ENCODE peak calls at places on chromosomes 2 and 18, in eight cellular contexts. D is H7, C is GM12865, L is HCT116, W is fibroblast of lung, Z is A549, G is GM23338, A is fibroblast of mammary gland. Q is an unnamed sample.

GRCh38 chr2:216860738-216861137 is 874 bp upstream of the TNP1 start:
- DNase-seq in W (peak), L (no peak), A (peak), C (no peak), D (no peak), G (no peak), Z (no peak), Q (no peak)

GRCh38 chr2:183868707-183869106 is 729.6 kb upstream of the ZNF804A start:
- DNase-seq in Z (no peak), A (peak), L (no peak), W (peak), C (no peak), D (no peak), G (no peak), Q (no peak)

GRCh38 chr18:37487400-37487831 is 78.2 kb downstream of the CELF4 start:
- DNase-seq in L (no peak), D (peak), G (no peak), A (no peak), W (no peak), Z (no peak), C (no peak), Q (no peak)

GRCh38 chr2:223052710-223053261 is 796 bp downstream of the KCNE4 start:
- DNase-seq in C (no peak), W (no peak), L (no peak), D (no peak), Z (peak), A (no peak), G (no peak), Q (no peak)

GRCh38 chr18:13436596-13436995 is 218.0 kb downstream of the LDLRAD4 start:
- DNase-seq in W (no peak), D (no peak), Z (no peak), L (no peak), C (no peak), A (no peak), G (no peak), Q (no peak)

GRCh38 chr2:205967391-205968075 is 118.4 kb downstream of the INO80D start:
- DNase-seq in C (peak), G (no peak), L (no peak), W (peak), A (peak), Z (no peak), D (no peak), Q (no peak)

GRCh38 chr2:68727698-68728375 is 6.8 kb upstream of the ARHGAP25 start:
- DNase-seq in Z (no peak), L (no peak), A (peak), G (no peak), C (no peak), D (no peak), W (peak), Q (no peak)

GRCh38 chr18:44181951-44182350 is 498.7 kb upstream of the SETBP1 start:
- DNase-seq in D (no peak), Z (no peak), C (no peak), A (peak), W (no peak), L (no peak), G (no peak), Q (no peak)

GRCh38 chr2:191571163-191571769 is 106.7 kb upstream of the NABP1 start:
- DNase-seq in D (no peak), Z (peak), C (peak), A (peak), W (peak), G (peak), L (peak), Q (no peak)

GRCh38 chr2:56981554-56981953 is 797.8 kb downstream of the CCDC85A start:
- DNase-seq in C (no peak), G (no peak), L (no peak), Z (no peak), D (no peak), A (no peak), W (peak), Q (no peak)

GRCh38 chr2:222058830-222059229 is 240.0 kb downstream of the PAX3 start:
- DNase-seq in W (peak), D (no peak), C (no peak), Z (no peak), A (no peak), G (no peak), L (no peak), Q (no peak)

GRCh38 chr2:61898810-61899209 is 6.7 kb upstream of the COMMD1 start:
- DNase-seq in Z (no peak), A (peak), G (peak), C (peak), D (no peak), W (no peak), L (no peak), Q (no peak)

GRCh38 chr2:221465776-221466175 is 106.3 kb downstream of the EPHA4 start:
- DNase-seq in D (no peak), A (no peak), G (no peak), C (peak), L (no peak), W (peak), Z (no peak), Q (no peak)

GRCh38 chr2:67574230-67574629 is 177.1 kb downstream of the ETAA1 start:
- DNase-seq in Z (no peak), L (no peak), D (no peak), A (peak), G (no peak), W (peak), C (no peak), Q (no peak)

GRCh38 chr2:201950606-201951005 is 83.0 kb upstream of the FZD7 start:
- DNase-seq in Z (no peak), C (no peak), D (no peak), L (no peak), W (no peak), A (peak), G (no peak), Q (no peak)

GRCh38 chr2:39275016-39275415 is 31.2 kb upstream of the CDKL4 start:
- DNase-seq in W (peak), L (no peak), G (no peak), C (no peak), A (no peak), Z (no peak), D (no peak), Q (no peak)

GRCh38 chr2:53033416-53033815 is 734.2 kb upstream of the CHAC2 start:
- DNase-seq in W (peak), Z (no peak), D (no peak), L (no peak), C (no peak), A (peak), G (peak), Q (no peak)

GRCh38 chr2:147082850-147083522 is 761.8 kb upstream of the ACVR2A start:
- DNase-seq in C (peak), L (peak), D (peak), G (peak), Z (peak), W (peak), A (peak), Q (peak)

GRCh38 chr2:224023188-224023587 is 15.9 kb downstream of the SERPINE2 start:
- DNase-seq in Z (peak), D (no peak), C (no peak), A (peak), W (peak), L (no peak), G (no peak), Q (no peak)

GRCh38 chr2:20823917-20824316 is 1.0 kb upstream of the LDAH start:
- DNase-seq in W (no peak), C (no peak), L (no peak), D (no peak), G (no peak), A (no peak), Z (no peak), Q (no peak)

GRCh38 chr2:72147303-72147970 is at the start of gene CYP26B1:
- DNase-seq in D (peak), Z (no peak), W (no peak), A (no peak), L (no peak), G (peak), C (no peak), Q (no peak)

GRCh38 chr2:72144412-72144745 is 3.3 kb downstream of the CYP26B1 start:
- DNase-seq in Z (no peak), D (no peak), L (no peak), C (no peak), W (no peak), A (no peak), G (no peak), Q (no peak)

GRCh38 chr2:72144746-72145657 is 2.7 kb downstream of the CYP26B1 start:
- DNase-seq in L (peak), D (peak), Z (peak), C (no peak), W (no peak), G (peak), A (no peak), Q (no peak)

GRCh38 chr2:72146357-72147302 is 1.0 kb downstream of the CYP26B1 start:
- DNase-seq in W (no peak), Z (no peak), C (no peak), A (no peak), L (no peak), D (peak), G (peak), Q (no peak)

GRCh38 chr2:72145658-72146329 is 1.9 kb downstream of the CYP26B1 start:
- DNase-seq in L (no peak), A (no peak), D (peak), C (no peak), G (peak), Z (no peak), W (no peak), Q (no peak)
- H3K4me3 ChIP-seq in L (peak), A (no peak), D (peak), C (no peak), G (peak), Z (peak), W (no peak), Q (peak)

GRCh38 chr18:28112056-28112470 is 64.9 kb downstream of the CDH2 start:
- DNase-seq in C (no peak), G (no peak), W (peak), L (no peak), A (peak), Z (no peak), D (no peak), Q (no peak)

GRCh38 chr18:28109781-28110460 is 67.0 kb downstream of the CDH2 start:
- DNase-seq in C (no peak), G (no peak), L (no peak), W (peak), D (no peak), A (no peak), Z (no peak), Q (no peak)

GRCh38 chr18:28108801-28109200 is 68.1 kb downstream of the CDH2 start:
- DNase-seq in D (no peak), L (no peak), C (no peak), A (peak), W (peak), G (no peak), Z (no peak), Q (no peak)

GRCh38 chr18:28110924-28111323 is 66.0 kb downstream of the CDH2 start:
- DNase-seq in G (peak), L (no peak), Z (no peak), D (no peak), C (no peak), A (no peak), W (no peak), Q (no peak)

DNA sequence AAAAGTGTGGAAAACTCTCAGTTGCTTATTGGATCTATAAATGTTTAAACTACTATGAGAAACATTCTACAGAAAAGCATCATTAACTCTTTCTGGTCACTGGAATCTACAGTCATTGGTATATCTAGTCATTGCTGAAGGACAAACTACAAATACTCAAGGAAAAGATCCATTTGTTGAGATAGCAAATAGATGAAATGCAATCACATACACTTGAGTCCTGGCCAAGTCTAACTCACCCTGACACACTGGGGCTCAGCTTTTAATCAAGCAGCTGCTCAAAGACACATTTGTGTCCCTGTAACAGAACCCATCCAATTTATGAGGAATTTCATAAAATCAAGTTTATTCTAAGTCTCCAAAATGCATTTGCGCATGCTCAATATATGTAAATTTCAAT is 68.7 kb downstream of the CDH2 start:
- DNase-seq in A (no peak), D (no peak), C (no peak), L (no peak), W (no peak), Z (no peak), G (no peak), Q (no peak)
- H3K4me3 ChIP-seq in A (no peak), D (no peak), C (no peak), L (no peak), W (no peak), Z (no peak), G (no peak), Q (no peak)

DNA sequence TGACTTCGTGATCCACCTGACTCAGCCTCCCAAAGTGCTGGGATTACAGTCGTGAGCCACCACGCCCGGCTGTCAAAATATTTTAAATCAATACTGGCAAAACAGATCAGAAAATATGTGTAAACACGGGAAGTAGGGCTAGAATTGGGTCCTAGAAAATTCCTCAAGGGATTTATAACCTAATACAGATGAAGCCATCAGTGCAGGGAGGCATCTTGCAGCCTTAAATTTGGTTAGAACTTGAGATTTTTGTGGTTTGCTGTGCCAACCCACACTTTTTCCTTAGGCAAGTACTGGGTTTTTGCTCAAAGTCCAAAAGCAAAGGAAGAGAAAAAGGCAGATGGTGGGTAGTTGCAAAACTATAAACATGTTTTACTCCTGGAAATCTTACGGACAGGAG is 33.7 kb upstream of the NFE2L2 start:
- DNase-seq in Z (no peak), L (no peak), G (no peak), A (no peak), D (no peak), W (peak), C (no peak), Q (no peak)
- H3K4me3 ChIP-seq in Z (no peak), L (no peak), G (no peak), A (no peak), D (no peak), W (no peak), C (no peak), Q (no peak)

GRCh38 chr2:99554238-99554637 is 64.4 kb upstream of the REV1 start:
- DNase-seq in A (no peak), Z (no peak), C (no peak), G (peak), W (no peak), L (no peak), D (peak), Q (peak)
- H3K4me3 ChIP-seq in A (no peak), Z (no peak), C (no peak), G (peak), W (no peak), L (no peak), D (peak), Q (no peak)

GRCh38 chr2:230687498-230687897 is 25.1 kb upstream of the CAB39 start:
- DNase-seq in Z (peak), L (peak), W (peak), G (no peak), D (no peak), C (no peak), A (peak), Q (no peak)
- H3K4me3 ChIP-seq in Z (no peak), L (no peak), W (no peak), G (no peak), D (no peak), C (no peak), A (no peak), Q (no peak)

DNA sequence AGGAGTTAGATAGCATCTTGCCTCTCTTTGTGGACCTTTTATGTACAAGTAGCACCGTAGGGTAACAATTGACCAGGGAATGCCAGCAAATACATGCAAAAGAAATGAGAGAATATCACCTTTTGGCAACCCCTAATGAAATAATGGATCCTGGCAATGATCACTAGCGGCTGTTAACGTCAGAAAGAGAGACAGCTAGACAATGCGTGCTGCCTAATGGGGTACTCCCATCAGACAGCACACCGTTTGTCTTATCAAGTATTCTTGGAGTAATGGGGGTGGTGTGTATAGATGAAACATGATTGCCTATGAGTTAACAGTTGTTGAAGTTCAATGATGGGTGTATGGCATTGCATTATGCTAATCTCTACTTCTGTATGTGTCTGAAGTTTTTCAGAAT is 1.6 kb downstream of the ELAC1 start:
- DNase-seq in A (no peak), L (no peak), W (no peak), C (no peak), G (no peak), D (no peak), Z (no peak), Q (no peak)
- H3K4me3 ChIP-seq in A (no peak), L (peak), W (peak), C (peak), G (peak), D (no peak), Z (peak), Q (no peak)

DNA sequence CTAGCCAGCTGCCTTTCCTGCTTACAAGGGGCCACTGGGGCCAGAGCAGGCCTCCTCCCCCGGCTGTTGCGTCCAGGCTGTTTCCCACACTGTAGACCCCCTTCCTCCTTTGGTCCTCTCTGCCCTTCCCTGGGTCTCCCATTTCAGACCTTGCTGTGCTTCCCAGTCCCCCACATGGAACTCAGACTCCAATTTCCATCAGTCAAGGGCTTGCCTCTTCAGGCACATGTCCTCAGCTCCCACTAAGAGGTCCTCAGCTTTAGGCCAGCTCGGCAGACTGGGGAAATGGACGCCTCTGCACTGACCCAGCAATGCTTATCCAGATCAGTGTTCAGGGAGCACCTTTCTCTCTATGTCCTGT is 98.0 kb upstream of the BZW1 start:
- DNase-seq in A (no peak), L (no peak), W (no peak), G (no peak), D (no peak), Z (no peak), C (peak), Q (no peak)
- H3K4me3 ChIP-seq in A (no peak), L (peak), W (no peak), G (peak), D (no peak), Z (peak), C (peak), Q (no peak)

DNA sequence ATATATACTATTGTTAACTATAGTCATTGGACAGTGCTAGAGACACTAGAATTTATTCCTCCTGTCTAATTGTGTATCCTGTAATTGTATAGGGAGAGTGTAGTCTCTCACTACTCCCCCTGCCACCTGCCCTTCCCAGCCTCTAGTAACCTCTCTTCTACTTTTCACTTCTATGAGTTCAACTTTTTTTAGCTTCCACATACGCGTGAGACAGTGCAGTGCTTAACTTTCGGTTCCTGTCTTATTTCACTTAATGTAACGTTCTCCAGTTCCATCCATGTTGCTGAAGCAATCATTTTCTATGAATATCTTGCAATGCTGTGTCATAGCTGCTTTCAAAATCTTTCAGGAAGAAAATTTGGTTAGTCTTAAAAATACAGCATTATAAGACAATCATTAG is 22.8 kb upstream of the RUFY4 start:
- DNase-seq in D (no peak), W (no peak), G (no peak), A (no peak), Z (no peak), C (peak), L (no peak), Q (no peak)
- H3K4me3 ChIP-seq in D (no peak), W (no peak), G (no peak), A (no peak), Z (no peak), C (peak), L (no peak), Q (no peak)